ENCODE peak calls at places on chromosome 12, in nine cellular contexts. E, D, P, V, R, N, Q, A and O are unnamed samples. For H3K27me3 and H3K36me3, the result is how much of the 10 kb centered on the place peaks cover.

GRCh38 chr12:54593716-54594115 is 5.3 kb upstream of the PPP1R1A start:
- DNase-seq in E (no peak), D (no peak), P (no peak), V (no peak), R (no peak), N (no peak), Q (no peak), A (no peak), O (no peak)

GRCh38 chr12:3989218-3989550 is 116.0 kb upstream of the PARP11 start:
- DNase-seq in E (no peak), D (no peak), P (no peak), V (no peak), R (no peak), N (no peak), Q (no peak), A (no peak), O (no peak)

GRCh38 chr12:56212360-56212759 is 9.4 kb downstream of the RNF41 start:
- DNase-seq in E (no peak), D (no peak), P (no peak), V (no peak), R (no peak), N (no peak), Q (no peak), A (no peak), O (no peak)

GRCh38 chr12:131915774-131916173 is 13.3 kb upstream of the PUS1 start:
- DNase-seq in E (no peak), D (no peak), P (no peak), V (peak), R (no peak), N (no peak), Q (no peak), A (no peak), O (peak)

GRCh38 chr12:56957229-56958052 is at the start of gene RDH16:
- DNase-seq in E (no peak), D (no peak), P (no peak), V (no peak), R (no peak), N (no peak), Q (no peak), A (no peak), O (no peak)

GRCh38 chr12:47894068-47894467 is 10.7 kb downstream of the VDR start:
- DNase-seq in E (no peak), D (no peak), P (no peak), V (no peak), R (no peak), N (no peak), Q (no peak), A (no peak), O (no peak)

GRCh38 chr12:19967486-19967885 is 400.9 kb upstream of the PDE3A start:
- DNase-seq in E (no peak), D (no peak), P (no peak), V (no peak), R (no peak), N (no peak), Q (no peak), A (no peak), O (no peak)

GRCh38 chr12:26233620-26234019 is 38.2 kb downstream of the SSPN start:
- DNase-seq in E (no peak), D (no peak), P (no peak), V (no peak), R (no peak), N (no peak), Q (no peak), A (no peak), O (no peak)

GRCh38 chr12:92253301-92253700 is 107.7 kb upstream of the BTG1 start:
- DNase-seq in E (no peak), D (no peak), P (no peak), V (no peak), R (no peak), N (no peak), Q (no peak), A (no peak), O (no peak)

GRCh38 chr12:23771230-23771949 is 178.1 kb downstream of the SOX5 start:
- DNase-seq in E (no peak), D (no peak), P (no peak), V (no peak), R (no peak), N (no peak), Q (no peak), A (peak), O (no peak)

GRCh38 chr12:132668191-132669088 is 18.7 kb downstream of the POLE start:
- DNase-seq in E (no peak), D (no peak), P (no peak), V (no peak), R (no peak), N (no peak), Q (no peak), A (no peak), O (no peak)

GRCh38 chr12:11694528-11694927 is 45.1 kb downstream of the ETV6 start:
- DNase-seq in E (no peak), D (no peak), P (no peak), V (no peak), R (no peak), N (no peak), Q (no peak), A (no peak), O (no peak)

GRCh38 chr12:11695321-11695720 is 45.8 kb downstream of the ETV6 start:
- DNase-seq in E (no peak), D (no peak), P (no peak), V (no peak), R (no peak), N (no peak), Q (no peak), A (no peak), O (no peak)

GRCh38 chr12:11698729-11699128 is 49.3 kb downstream of the ETV6 start:
- DNase-seq in E (no peak), D (no peak), P (no peak), V (no peak), R (no peak), N (no peak), Q (no peak), A (no peak), O (no peak)

GRCh38 chr12:11696084-11696483 is 46.6 kb downstream of the ETV6 start:
- DNase-seq in E (no peak), D (no peak), P (no peak), V (no peak), R (no peak), N (no peak), Q (no peak), A (no peak), O (no peak)

DNA sequence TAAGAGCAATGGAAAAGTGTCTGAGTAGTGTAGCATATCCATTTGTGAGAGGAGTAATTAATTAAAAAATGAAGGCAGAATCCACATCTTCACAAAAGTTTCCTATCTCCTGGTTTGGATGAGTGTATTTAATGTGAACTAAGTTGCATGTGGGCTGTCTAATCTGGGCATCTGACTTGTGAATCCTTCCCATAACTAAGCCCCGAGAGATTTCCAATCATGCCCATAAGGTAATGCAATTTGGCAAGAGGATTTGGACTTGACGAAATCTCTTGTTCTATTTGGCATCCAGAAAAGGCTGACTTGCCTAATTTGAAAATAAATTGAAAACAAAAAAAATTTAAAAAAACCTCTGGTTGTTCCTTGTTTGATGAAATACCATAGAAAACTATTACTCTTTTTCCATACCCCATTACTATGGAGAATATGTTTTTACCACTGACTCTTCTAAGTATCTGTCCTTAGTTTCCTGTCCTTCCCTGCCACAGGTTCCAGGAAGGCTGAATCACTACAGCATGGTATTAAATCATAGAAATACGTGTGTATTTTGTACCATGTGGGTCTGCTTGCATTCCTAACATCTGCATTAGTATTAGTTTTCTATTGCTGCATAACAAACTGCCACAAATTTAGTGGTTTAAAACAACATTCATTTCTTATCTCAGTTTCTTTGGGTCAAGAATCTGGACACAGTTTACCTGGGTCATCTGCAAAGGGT is 48.4 kb downstream of the ETV6 start:
- DNase-seq in E (no peak), D (no peak), P (no peak), V (no peak), R (no peak), N (no peak), Q (no peak), A (no peak), O (no peak)
- H3K4me3 ChIP-seq in E (no peak), D (no peak), P (no peak), V (no peak), R (no peak), N (no peak), Q (no peak), A (no peak), O (no peak)

GRCh38 chr12:12488823-12489528 is 73.7 kb downstream of the DUSP16 start:
- DNase-seq in E (no peak), D (no peak), P (no peak), V (no peak), R (no peak), N (no peak), Q (no peak), A (no peak), O (no peak)
- H3K27me3 ChIP-seq in E (under half), D (under half), P (under half), V (under half), R (under half), N (under half), Q (under half), A (under half), O (under half)

GRCh38 chr12:122990961-122991622 is 10.6 kb downstream of the ARL6IP4 start:
- DNase-seq in E (no peak), D (no peak), P (peak), V (no peak), R (no peak), N (no peak), Q (no peak), A (no peak), O (peak)
- H3K36me3 ChIP-seq in E (under half), D (under half), P (under half), V (under half), R (under half), N (under half), Q (under half), A (under half), O (under half)

GRCh38 chr12:66182956-66183355 is 6.1 kb upstream of the IRAK3 start:
- DNase-seq in E (no peak), D (no peak), P (no peak), V (no peak), R (no peak), N (no peak), Q (no peak), A (no peak), O (no peak)
- H3K4me3 ChIP-seq in E (no peak), D (no peak), P (no peak), V (no peak), R (no peak), N (no peak), Q (no peak), A (no peak), O (no peak)

DNA sequence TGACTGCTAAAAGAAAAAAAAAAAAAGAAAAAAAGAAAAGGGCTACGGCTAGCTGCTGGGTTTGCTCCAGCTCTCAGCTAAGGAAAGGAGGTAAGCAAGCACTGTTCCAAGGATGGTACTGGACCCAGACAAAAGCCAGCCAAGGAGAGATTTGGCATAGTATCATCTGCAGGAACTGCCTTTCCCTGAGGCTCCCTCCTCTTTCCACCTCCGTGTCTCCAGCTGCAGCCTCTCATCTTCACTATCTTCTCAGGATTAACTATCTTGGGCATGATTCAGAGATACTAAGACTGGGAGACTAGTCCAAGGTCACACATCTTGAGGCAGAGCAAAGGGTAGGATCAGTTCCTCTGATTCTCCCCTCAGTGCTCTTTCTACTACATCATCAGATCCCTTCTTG is 6.0 kb downstream of the KITLG start:
- DNase-seq in E (no peak), D (no peak), P (no peak), V (no peak), R (no peak), N (no peak), Q (no peak), A (no peak), O (no peak)
- H3K27me3 ChIP-seq in E (under half), D (under half), P (under half), V (under half), R (under half), N (under half), Q (half or more), A (half or more), O (under half)

GRCh38 chr12:21647179-21647578 is 10.5 kb downstream of the LDHB start:
- DNase-seq in E (no peak), D (no peak), P (no peak), V (no peak), R (no peak), N (no peak), Q (no peak), A (no peak), O (no peak)

GRCh38 chr12:21644516-21644915 is 13.1 kb downstream of the LDHB start:
- DNase-seq in E (no peak), D (no peak), P (no peak), V (no peak), R (no peak), N (no peak), Q (no peak), A (no peak), O (no peak)

GRCh38 chr12:21648378-21648777 is 9.3 kb downstream of the LDHB start:
- DNase-seq in E (no peak), D (no peak), P (no peak), V (no peak), R (no peak), N (no peak), Q (no peak), A (no peak), O (no peak)

GRCh38 chr12:21642707-21643389 is 14.8 kb downstream of the LDHB start:
- DNase-seq in E (no peak), D (no peak), P (no peak), V (no peak), R (no peak), N (no peak), Q (peak), A (peak), O (no peak)

DNA sequence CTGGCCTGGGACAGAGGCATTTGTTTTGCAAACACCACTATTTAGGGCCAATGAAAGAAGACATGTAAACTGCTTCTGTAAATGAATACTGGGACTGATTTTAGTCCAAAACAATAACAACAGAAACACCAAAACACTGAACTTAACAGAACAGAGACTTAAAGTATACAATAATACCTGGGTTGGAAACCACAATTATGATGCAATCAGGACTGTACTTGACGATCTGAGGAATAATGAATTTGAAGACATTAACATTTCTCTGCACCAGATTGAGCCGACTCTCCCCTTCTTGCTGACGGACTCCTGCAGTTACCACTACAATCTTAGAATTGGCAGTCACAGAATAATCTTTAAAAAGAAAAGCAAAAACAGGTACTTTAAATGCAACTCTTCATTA is 13.9 kb downstream of the LDHB start:
- DNase-seq in E (no peak), D (no peak), P (no peak), V (no peak), R (no peak), N (no peak), Q (no peak), A (no peak), O (no peak)
- H3K36me3 ChIP-seq in E (half or more), D (half or more), P (under half), V (half or more), R (under half), N (half or more), Q (half or more), A (half or more), O (under half)

DNA sequence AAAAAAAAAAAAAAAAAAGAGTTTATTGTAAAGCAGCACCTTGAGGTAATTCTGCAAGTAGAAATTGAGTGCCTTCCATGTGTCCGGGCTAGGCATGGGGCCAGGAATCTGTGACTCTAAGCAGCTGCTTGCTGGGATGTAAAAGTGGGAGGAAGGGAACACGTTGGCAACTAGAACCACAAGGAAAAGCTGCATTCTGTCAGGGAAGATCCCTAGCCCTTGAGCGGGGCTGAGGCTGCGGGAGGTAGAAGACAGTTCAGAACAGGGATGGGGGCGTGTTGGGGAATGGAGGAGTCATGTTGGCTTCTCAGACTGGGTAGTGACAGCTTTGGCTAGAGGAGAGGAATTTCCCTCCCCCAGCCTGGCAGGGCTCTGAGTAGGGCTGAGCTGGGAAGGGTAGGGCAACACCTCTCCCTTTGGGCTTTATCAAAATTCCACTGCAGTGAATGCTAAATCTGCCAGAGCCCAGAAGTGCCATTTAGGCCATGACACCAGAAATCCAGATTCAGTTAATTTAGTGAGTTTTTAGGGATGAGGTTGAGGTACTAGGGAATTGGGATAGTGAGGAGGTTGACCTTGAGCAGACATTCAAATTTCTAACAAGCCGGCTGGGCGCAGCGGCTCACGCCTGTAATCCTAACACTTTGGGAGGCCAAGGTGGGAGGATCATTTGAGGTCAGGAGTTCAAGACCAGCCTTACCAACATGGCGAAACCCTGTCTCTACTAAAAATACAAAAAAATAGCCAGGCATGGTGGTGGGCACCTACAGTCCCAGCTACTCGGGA is 3.4 kb upstream of the TRAFD1 start:
- DNase-seq in E (no peak), D (no peak), P (no peak), V (peak), R (no peak), N (peak), Q (no peak), A (no peak), O (peak)
- H3K4me3 ChIP-seq in E (no peak), D (no peak), P (no peak), V (no peak), R (no peak), N (no peak), Q (no peak), A (no peak), O (no peak)